ENCODE peak calls at places on chromosomes 11 and 22, in four cellular contexts. One of them, this sample, is unnamed.

GRCh38 chr11:62392944-62393628 is 25.7 kb upstream of the SCGB1A1 start:
- DNase-seq in CD8-positive, alpha-beta memory T cell: no peak
- DNase-seq in body of pancreas: no peak
- DNase-seq in mammary epithelial cell: peak; percentile 43
- DNase-seq in this sample: no peak

GRCh38 chr11:95524328-95525036 is 265.1 kb downstream of the FAM76B start:
- DNase-seq in CD8-positive, alpha-beta memory T cell: no peak
- DNase-seq in body of pancreas: no peak
- DNase-seq in mammary epithelial cell: no peak
- DNase-seq in this sample: no peak

GRCh38 chr11:115716577-115717214 is 212.5 kb upstream of the CADM1 start:
- DNase-seq in CD8-positive, alpha-beta memory T cell: no peak
- DNase-seq in body of pancreas: no peak
- DNase-seq in mammary epithelial cell: no peak
- DNase-seq in this sample: no peak

GRCh38 chr22:25362215-25362882 is 142.9 kb downstream of the CRYBB2 start:
- DNase-seq in CD8-positive, alpha-beta memory T cell: peak; percentile 45
- DNase-seq in body of pancreas: peak; percentile 63
- DNase-seq in mammary epithelial cell: no peak
- DNase-seq in this sample: peak; percentile 0

GRCh38 chr22:46612904-46613605 is 7.1 kb upstream of the GRAMD4 start:
- DNase-seq in CD8-positive, alpha-beta memory T cell: peak; percentile 19
- DNase-seq in body of pancreas: no peak
- DNase-seq in mammary epithelial cell: no peak
- DNase-seq in this sample: no peak

GRCh38 chr11:33116535-33116934 is 44.7 kb downstream of the CSTF3 start:
- DNase-seq in CD8-positive, alpha-beta memory T cell: no peak
- DNase-seq in body of pancreas: no peak
- DNase-seq in mammary epithelial cell: peak; percentile 84
- DNase-seq in this sample: no peak

GRCh38 chr11:69386594-69387408 is 92.8 kb downstream of the MYEOV start:
- DNase-seq in CD8-positive, alpha-beta memory T cell: no peak
- DNase-seq in body of pancreas: no peak
- DNase-seq in mammary epithelial cell: no peak
- DNase-seq in this sample: no peak

GRCh38 chr11:25453471-25453870 is 878.5 kb upstream of the ANO3 start:
- DNase-seq in CD8-positive, alpha-beta memory T cell: no peak
- DNase-seq in body of pancreas: no peak
- DNase-seq in mammary epithelial cell: no peak
- DNase-seq in this sample: no peak

GRCh38 chr22:35489225-35489624 is 51.4 kb upstream of the RASD2 start:
- DNase-seq in CD8-positive, alpha-beta memory T cell: no peak
- DNase-seq in body of pancreas: no peak
- DNase-seq in mammary epithelial cell: peak; percentile 49
- DNase-seq in this sample: no peak

GRCh38 chr22:41417622-41418390 is 28.8 kb downstream of the TOB2 start:
- DNase-seq in CD8-positive, alpha-beta memory T cell: no peak
- DNase-seq in body of pancreas: peak; percentile 100
- DNase-seq in mammary epithelial cell: no peak
- DNase-seq in this sample: no peak

GRCh38 chr11:94851864-94852581 is 83.9 kb downstream of the AMOTL1 start:
- DNase-seq in CD8-positive, alpha-beta memory T cell: no peak
- DNase-seq in body of pancreas: no peak
- DNase-seq in mammary epithelial cell: peak; percentile 94
- DNase-seq in this sample: no peak

GRCh38 chr11:28767574-28767973 is 659.4 kb downstream of the METTL15 start:
- DNase-seq in CD8-positive, alpha-beta memory T cell: no peak
- DNase-seq in body of pancreas: no peak
- DNase-seq in mammary epithelial cell: no peak
- DNase-seq in this sample: no peak

GRCh38 chr11:93574821-93575220 is 31.6 kb upstream of the SMCO4 start:
- DNase-seq in CD8-positive, alpha-beta memory T cell: no peak
- DNase-seq in body of pancreas: no peak
- DNase-seq in mammary epithelial cell: no peak
- DNase-seq in this sample: no peak

GRCh38 chr22:50015451-50016307 is 3.1 kb upstream of the IL17REL start:
- DNase-seq in CD8-positive, alpha-beta memory T cell: no peak
- DNase-seq in body of pancreas: no peak
- DNase-seq in mammary epithelial cell: no peak
- DNase-seq in this sample: no peak

GRCh38 chr11:1234771-1235614 is 12.1 kb downstream of the MUC5B start:
- DNase-seq in CD8-positive, alpha-beta memory T cell: no peak
- DNase-seq in body of pancreas: peak; percentile 10
- DNase-seq in mammary epithelial cell: no peak
- DNase-seq in this sample: no peak

DNA sequence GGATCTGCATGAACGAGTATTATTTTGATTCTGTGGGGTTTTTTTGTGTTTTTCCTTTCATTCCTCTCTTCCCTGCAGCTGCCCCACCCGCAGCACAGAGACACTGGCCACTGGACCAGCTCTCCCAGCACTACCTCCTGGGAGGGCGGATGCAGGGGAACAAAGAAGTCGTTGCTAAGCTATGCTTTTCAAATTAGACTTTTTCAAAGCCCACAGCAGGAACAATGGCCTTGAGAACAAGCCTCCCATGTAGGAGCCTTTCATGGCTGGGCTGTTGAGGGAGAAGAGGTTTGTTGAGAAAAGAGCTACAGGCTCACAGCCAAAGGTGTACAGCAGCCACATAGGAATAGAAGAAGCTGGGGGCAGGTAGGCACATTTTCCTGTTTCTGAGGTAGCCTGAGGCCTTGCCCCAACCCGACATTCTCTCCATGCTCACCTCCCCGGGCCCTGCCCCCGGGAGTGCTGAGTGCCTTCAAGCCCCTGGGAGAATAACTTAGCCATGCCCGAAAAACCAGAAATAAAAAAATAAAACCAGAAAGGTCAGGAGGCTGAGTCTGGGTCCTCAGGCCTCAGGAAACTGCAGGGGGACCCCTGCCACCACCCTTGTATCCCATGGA is 20.5 kb upstream of the SYT12 start:
- DNase-seq in CD8-positive, alpha-beta memory T cell: no peak
- DNase-seq in body of pancreas: no peak
- DNase-seq in mammary epithelial cell: no peak
- DNase-seq in this sample: no peak
- H3K4me3 ChIP-seq in CD8-positive, alpha-beta memory T cell: no peak overlapping the region
- H3K4me3 ChIP-seq in body of pancreas: no peak overlapping the region
- H3K4me3 ChIP-seq in mammary epithelial cell: no peak overlapping the region
- H3K4me3 ChIP-seq in this sample: no peak overlapping the region

GRCh38 chr11:30511408-30511807 is 74.7 kb downstream of the MPPED2 start:
- DNase-seq in CD8-positive, alpha-beta memory T cell: no peak
- DNase-seq in body of pancreas: no peak
- DNase-seq in mammary epithelial cell: no peak
- DNase-seq in this sample: no peak
- H3K4me3 ChIP-seq in CD8-positive, alpha-beta memory T cell: no peak overlapping the region
- H3K4me3 ChIP-seq in body of pancreas: no peak overlapping the region
- H3K4me3 ChIP-seq in mammary epithelial cell: no peak overlapping the region
- H3K4me3 ChIP-seq in this sample: no peak overlapping the region

GRCh38 chr11:47393163-47394049 is 15.0 kb upstream of the SLC39A13 start:
- DNase-seq in CD8-positive, alpha-beta memory T cell: no peak
- DNase-seq in body of pancreas: no peak
- DNase-seq in mammary epithelial cell: no peak
- DNase-seq in this sample: peak; percentile 61
- H3K4me3 ChIP-seq in CD8-positive, alpha-beta memory T cell: peak overlapping the region; percentile 68
- H3K4me3 ChIP-seq in body of pancreas: no peak overlapping the region
- H3K4me3 ChIP-seq in mammary epithelial cell: no peak overlapping the region
- H3K4me3 ChIP-seq in this sample: no peak overlapping the region

GRCh38 chr11:122715883-122716282 is 60.4 kb downstream of the UBASH3B start:
- DNase-seq in CD8-positive, alpha-beta memory T cell: no peak
- DNase-seq in body of pancreas: no peak
- DNase-seq in mammary epithelial cell: no peak
- DNase-seq in this sample: no peak
- H3K4me3 ChIP-seq in CD8-positive, alpha-beta memory T cell: no peak overlapping the region
- H3K4me3 ChIP-seq in body of pancreas: no peak overlapping the region
- H3K4me3 ChIP-seq in mammary epithelial cell: no peak overlapping the region
- H3K4me3 ChIP-seq in this sample: no peak overlapping the region